ENCODE peak calls at places on chromosomes 2 and 18, in four cellular contexts. J, P, S and E are unnamed samples.
A peak's percentile ranks its signal among the peaks of the same experiment; 100 is the strongest.

GRCh38 chr18:55857409-55857808 is 269.4 kb upstream of the TCF4 start:
- DNase-seq in S (no peak), J (no peak), P (no peak), E (no peak)

GRCh38 chr18:34122724-34123334 is 101.9 kb downstream of the NOL4 start:
- DNase-seq in J (peak; percentile 51), S (peak; percentile 16), P (peak; percentile 32), E (peak; percentile 30)

GRCh38 chr18:36406805-36407204 is 109.3 kb downstream of the FHOD3 start:
- DNase-seq in S (no peak), P (no peak), J (no peak), E (no peak)

GRCh38 chr2:221570321-221571107 is 1.6 kb downstream of the EPHA4 start:
- DNase-seq in S (no peak), J (peak; percentile 11), P (peak; percentile 25), E (no peak)

GRCh38 chr2:176490061-176490861 is 221.0 kb downstream of the MTX2 start:
- DNase-seq in J (peak; percentile 67), P (no peak), S (no peak), E (no peak)

GRCh38 chr2:28445448-28446258 is 50.2 kb upstream of the PLB1 start:
- DNase-seq in J (peak; percentile 94), S (peak; percentile 77), P (no peak), E (no peak)

GRCh38 chr2:17813742-17814458 is 2.4 kb upstream of the MSGN1 start:
- DNase-seq in S (no peak), P (no peak), J (peak; percentile 71), E (no peak)

GRCh38 chr2:55140316-55141219 is 90.3 kb upstream of the RTN4 start:
- DNase-seq in J (no peak), P (no peak), S (no peak), E (no peak)

GRCh38 chr2:230602562-230603230 is 109.9 kb upstream of the CAB39 start:
- DNase-seq in S (no peak), J (no peak), P (no peak), E (no peak)

GRCh38 chr2:44201648-44202047 is 33.0 kb downstream of the PPM1B start:
- DNase-seq in J (no peak), P (no peak), S (no peak), E (no peak)

GRCh38 chr2:171652411-171652775 is 34.9 kb upstream of the DYNC1I2 start:
- DNase-seq in S (no peak), J (peak; percentile 13), P (no peak), E (no peak)

GRCh38 chr2:86476092-86476491 is 34.9 kb downstream of the KDM3A start:
- DNase-seq in P (no peak), J (peak; percentile 75), S (no peak), E (no peak)

GRCh38 chr2:96092580-96092877 is 23.8 kb downstream of the ADRA2B start:
- DNase-seq in P (peak; percentile 17), S (no peak), J (no peak), E (no peak)

GRCh38 chr18:59063300-59063895 is 76.3 kb upstream of the SEC11C start:
- DNase-seq in S (no peak), P (no peak), J (no peak), E (peak; percentile 72)

GRCh38 chr2:232776435-232776834 is at the start of gene KCNJ13:
- DNase-seq in J (peak; percentile 1), P (no peak), S (no peak), E (peak; percentile 7)

GRCh38 chr2:106205488-106205887 is 11.4 kb upstream of the UXS1 start:
- DNase-seq in P (no peak), S (no peak), J (no peak), E (no peak)

GRCh38 chr2:6231166-6231565 is 539.0 kb downstream of the SOX11 start:
- DNase-seq in J (no peak), P (no peak), S (no peak), E (no peak)

GRCh38 chr2:239940861-239941570 is 84.1 kb downstream of the NDUFA10 start:
- DNase-seq in J (no peak), S (no peak), P (no peak), E (no peak)

GRCh38 chr2:235675678-235676535 is 182.1 kb downstream of the AGAP1 start:
- DNase-seq in S (no peak), P (no peak), J (peak; percentile 26), E (peak; percentile 7)

GRCh38 chr2:195496991-195497390 is 160.0 kb upstream of the SLC39A10 start:
- DNase-seq in P (no peak), J (no peak), S (no peak), E (no peak)

GRCh38 chr2:33137331-33137730 is 190.6 kb downstream of the LTBP1 start:
- DNase-seq in P (no peak), S (no peak), J (no peak), E (no peak)

GRCh38 chr2:26606847-26607190 is 34.3 kb downstream of the CIB4 start:
- DNase-seq in P (no peak), J (no peak), S (peak; percentile 34), E (peak; percentile 82)

GRCh38 chr2:164737612-164738081 is 104.0 kb downstream of the COBLL1 start:
- DNase-seq in J (peak; percentile 64), P (peak; percentile 64), S (peak; percentile 73), E (peak; percentile 63)

GRCh38 chr2:33476793-33477190 is 343 bp downstream of the RASGRP3 start:
- DNase-seq in P (no peak), S (no peak), J (no peak), E (no peak)

GRCh38 chr2:20381457-20381856 is 30.8 kb upstream of the PUM2 start:
- DNase-seq in J (peak; percentile 41), P (peak; percentile 49), S (no peak), E (no peak)

GRCh38 chr2:240920783-240921231 is 14.7 kb downstream of the CROCC2 start:
- DNase-seq in S (no peak), P (peak; percentile 17), J (peak; percentile 13), E (peak; percentile 0)

GRCh38 chr18:36697905-36698304 is 130.9 kb downstream of the TPGS2 start:
- DNase-seq in J (peak; percentile 94), S (no peak), P (no peak), E (peak; percentile 23)

GRCh38 chr2:198309673-198310280 is 505.4 kb downstream of the PLCL1 start:
- DNase-seq in S (peak; percentile 37), P (peak; percentile 82), J (peak; percentile 54), E (peak; percentile 70)

DNA sequence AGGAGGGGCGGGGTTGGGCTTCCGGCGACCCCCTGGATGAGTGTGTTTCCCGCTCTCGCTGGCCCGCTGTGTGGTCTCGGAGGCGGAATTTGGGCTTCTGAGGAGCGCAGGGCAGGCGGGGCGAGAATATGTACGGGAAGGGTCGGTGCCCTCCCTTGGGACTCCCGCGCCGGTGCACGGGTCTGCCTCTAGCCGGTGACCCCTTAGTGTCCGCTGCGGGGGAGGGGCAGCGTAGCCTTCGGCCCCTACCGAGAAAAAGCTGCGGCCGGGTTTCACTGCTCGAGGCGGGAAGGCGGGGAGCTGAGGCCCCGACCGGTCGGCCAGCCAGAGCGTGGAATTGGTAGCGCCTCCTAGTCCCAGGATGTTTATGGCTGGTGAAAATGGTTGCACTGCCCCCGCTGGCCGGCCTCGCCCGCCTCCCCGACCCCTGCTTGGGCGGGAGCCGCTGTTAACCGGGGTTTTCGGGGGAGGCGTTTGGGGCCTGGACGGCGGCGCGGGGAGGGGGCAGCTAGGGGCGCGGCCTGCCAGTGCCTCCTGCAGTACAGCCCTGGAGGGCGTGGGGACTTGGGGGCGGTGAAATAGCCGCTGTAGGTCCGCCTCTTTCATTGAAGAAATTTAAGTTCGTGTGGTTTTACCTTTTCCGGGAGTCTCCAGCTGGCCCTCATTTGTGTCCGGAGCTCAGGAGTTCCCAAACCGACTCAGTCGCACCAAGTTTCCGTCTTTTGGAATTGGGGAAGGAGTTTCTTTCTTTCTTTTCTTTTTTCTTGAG is at the start of gene UGP2:
- DNase-seq in S (peak; percentile 80), P (peak; percentile 95), J (peak; percentile 97), E (peak; percentile 89)
- TF ChIP-seq CTCF in S (peak; percentile 20), P (no peak), J (peak; percentile 33), E (no peak)

GRCh38 chr2:79105259-79105658 is 15.0 kb upstream of the REG1A start:
- DNase-seq in P (no peak), J (no peak), S (no peak), E (no peak)
- TF ChIP-seq CTCF in P (no peak), J (no peak), S (no peak), E (no peak)

GRCh38 chr2:134208825-134209224 is 45.0 kb upstream of the MGAT5 start:
- DNase-seq in S (no peak), J (no peak), P (no peak), E (no peak)
- TF ChIP-seq CTCF in S (no peak), J (no peak), P (no peak), E (no peak)

GRCh38 chr2:1246239-1246638 is 167.0 kb upstream of the TPO start:
- DNase-seq in S (no peak), J (no peak), P (no peak), E (no peak)
- TF ChIP-seq CTCF in S (peak; percentile 44), J (no peak), P (no peak), E (no peak)

DNA sequence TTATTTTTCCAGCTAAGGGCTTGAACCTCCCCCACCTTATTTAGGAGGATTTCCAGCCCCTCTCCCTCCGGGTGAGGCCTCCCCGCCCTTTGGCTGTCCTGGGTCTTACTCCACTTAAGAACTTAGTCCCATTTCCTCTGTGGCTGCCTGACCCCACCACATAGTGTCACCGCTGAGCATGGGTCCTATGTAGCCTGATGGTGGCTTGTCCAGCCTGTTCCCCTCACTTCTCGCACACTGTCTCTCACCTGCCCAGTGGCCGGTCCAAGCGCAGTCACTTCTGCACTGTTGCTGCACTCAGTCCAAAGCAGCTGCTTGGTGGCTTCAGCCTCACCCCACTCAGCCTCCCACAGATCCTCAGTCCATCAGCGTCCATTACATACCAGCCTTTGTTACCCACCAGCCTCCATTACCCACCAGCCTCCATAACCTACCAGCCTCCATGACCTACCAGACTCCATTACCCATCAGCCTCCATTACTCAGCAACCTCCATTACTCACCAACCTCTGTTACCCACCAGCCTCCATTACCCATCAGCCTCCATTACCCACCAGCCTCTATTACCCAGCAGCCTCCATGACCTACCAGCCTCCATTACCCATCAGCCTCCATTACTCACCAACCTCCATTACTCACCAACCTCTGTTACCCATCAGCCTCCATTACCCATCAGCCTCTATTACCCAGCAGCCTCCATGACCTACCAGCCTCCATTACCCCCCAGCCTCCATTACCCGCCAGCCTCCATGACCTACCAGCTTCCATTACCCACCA is 133.2 kb upstream of the HS6ST1 start:
- DNase-seq in S (no peak), J (no peak), P (peak; percentile 10), E (no peak)
- TF ChIP-seq CTCF in S (no peak), J (no peak), P (no peak), E (no peak)

GRCh38 chr2:237695201-237695780 is 67.9 kb downstream of the LRRFIP1 start:
- DNase-seq in S (peak; percentile 71), J (peak; percentile 85), P (peak; percentile 51), E (no peak)
- TF ChIP-seq CTCF in S (no peak), J (no peak), P (no peak), E (no peak)